ENCODE peak calls at places on chromosome 20, in nine cellular contexts. K is naive B cell; N is H9; B is endodermal cell; E is stimulated activated CD8-positive, alpha-beta memory T cell treated with anti-CD3 and anti-CD28 coated beads, Interleukin-15, amount 100 ng/mL, for 1 hour; W is activated T-helper 9 cell treated with anti-CD3 and anti-CD28 coated beads, Interleukin-2, amount 50 U/mL, for 16 hours; D is iris pigment epithelial cell; G is hepatocyte; A is DMS 273 treated with DMSO at 0.1 percent for 48 hours. Y is an unnamed sample.

GRCh38 chr20:34363062-34364012 is at the start of gene ITCH:
- DNase-seq in K (peak; percentile 90), N (peak; percentile 97), B (peak; percentile 98), E (peak; percentile 86), W (peak; percentile 89), D (peak; percentile 97), G (peak; percentile 99), A (peak; percentile 85), Y (peak; percentile 85)

GRCh38 chr20:40582531-40582930 is 106.5 kb downstream of the MAFB start:
- DNase-seq in K (no peak), N (no peak), B (no peak), E (no peak), W (no peak), D (no peak), G (peak; percentile 45), A (no peak), Y (no peak)

GRCh38 chr20:25355191-25355590 is 35.4 kb downstream of the ABHD12 start:
- DNase-seq in K (no peak), N (no peak), B (no peak), E (no peak), W (no peak), D (no peak), G (no peak), A (no peak), Y (no peak)

GRCh38 chr20:18252597-18253451 is 35.5 kb upstream of the ZNF133 start:
- DNase-seq in K (no peak), N (no peak), B (no peak), E (no peak), W (no peak), D (no peak), G (no peak), A (no peak), Y (no peak)

GRCh38 chr20:49452011-49452482 is 30.4 kb downstream of the KCNB1 start:
- DNase-seq in K (no peak), N (no peak), B (no peak), E (no peak), W (no peak), D (no peak), G (no peak), A (no peak), Y (peak; percentile 69)

GRCh38 chr20:52974155-52974554 is 2.0 kb downstream of the TSHZ2 start:
- DNase-seq in K (no peak), N (no peak), B (no peak), E (no peak), W (no peak), D (no peak), G (no peak), A (no peak), Y (no peak)

GRCh38 chr20:49893242-49894072 is 21.9 kb downstream of the SPATA2 start:
- DNase-seq in K (no peak), N (no peak), B (no peak), E (no peak), W (no peak), D (no peak), G (no peak), A (no peak), Y (no peak)

GRCh38 chr20:37518606-37519507 is 2.2 kb upstream of the NNAT start:
- DNase-seq in K (no peak), N (no peak), B (peak; percentile 41), E (no peak), W (no peak), D (no peak), G (no peak), A (peak; percentile 42), Y (peak; percentile 79)

GRCh38 chr20:3165473-3166337 is 6.0 kb upstream of the FASTKD5 start:
- DNase-seq in K (no peak), N (no peak), B (no peak), E (no peak), W (no peak), D (peak; percentile 58), G (no peak), A (peak; percentile 74), Y (no peak)